ENCODE peak calls at places on chromosomes 5 and 9, in seven cellular contexts. One of them, this sample, is unnamed.

GRCh38 chr5:68465133-68465532 is 249.6 kb downstream of the PIK3R1 start:
- DNase-seq in lower leg skin: no peak
- DNase-seq in right lobe of liver: no peak
- DNase-seq in fibroblast of the aortic adventitia: no peak
- DNase-seq in heart right ventricle: no peak
- DNase-seq in MM.1S: no peak
- DNase-seq in H9: no peak
- DNase-seq in this sample: no peak

GRCh38 chr9:20872340-20872977 is 159.0 kb downstream of the HACD4 start:
- DNase-seq in lower leg skin: no peak
- DNase-seq in right lobe of liver: no peak
- DNase-seq in fibroblast of the aortic adventitia: peak
- DNase-seq in heart right ventricle: no peak
- DNase-seq in MM.1S: no peak
- DNase-seq in H9: no peak
- DNase-seq in this sample: no peak

GRCh38 chr9:14314424-14314928 is 535 bp upstream of the NFIB start:
- DNase-seq in lower leg skin: peak
- DNase-seq in right lobe of liver: peak
- DNase-seq in fibroblast of the aortic adventitia: peak
- DNase-seq in heart right ventricle: peak
- DNase-seq in MM.1S: peak
- DNase-seq in H9: peak
- DNase-seq in this sample: peak

GRCh38 chr9:80235752-80236151 is 664.0 kb downstream of the TLE4 start:
- DNase-seq in lower leg skin: no peak
- DNase-seq in right lobe of liver: no peak
- DNase-seq in fibroblast of the aortic adventitia: no peak
- DNase-seq in heart right ventricle: no peak
- DNase-seq in MM.1S: no peak
- DNase-seq in H9: no peak
- DNase-seq in this sample: no peak

GRCh38 chr5:177270653-177271052 is 32.9 kb downstream of the RAB24 start:
- DNase-seq in lower leg skin: no peak
- DNase-seq in right lobe of liver: no peak
- DNase-seq in fibroblast of the aortic adventitia: no peak
- DNase-seq in heart right ventricle: no peak
- DNase-seq in MM.1S: no peak
- DNase-seq in H9: no peak
- DNase-seq in this sample: no peak

GRCh38 chr5:102664946-102665345 is 90.2 kb upstream of the PAM start:
- DNase-seq in lower leg skin: no peak
- DNase-seq in right lobe of liver: no peak
- DNase-seq in fibroblast of the aortic adventitia: no peak
- DNase-seq in heart right ventricle: no peak
- DNase-seq in MM.1S: no peak
- DNase-seq in H9: no peak
- DNase-seq in this sample: no peak

GRCh38 chr5:126809932-126810331 is 33.0 kb downstream of the LMNB1 start:
- DNase-seq in lower leg skin: no peak
- DNase-seq in right lobe of liver: no peak
- DNase-seq in fibroblast of the aortic adventitia: no peak
- DNase-seq in heart right ventricle: no peak
- DNase-seq in MM.1S: no peak
- DNase-seq in H9: no peak
- DNase-seq in this sample: no peak

GRCh38 chr9:126386088-126386487 is 59.5 kb downstream of the MVB12B start:
- DNase-seq in lower leg skin: no peak
- DNase-seq in right lobe of liver: no peak
- DNase-seq in fibroblast of the aortic adventitia: no peak
- DNase-seq in heart right ventricle: no peak
- DNase-seq in MM.1S: no peak
- DNase-seq in H9: peak
- DNase-seq in this sample: no peak

GRCh38 chr9:87733273-87734054 is 7.5 kb downstream of the CTSL start:
- DNase-seq in lower leg skin: no peak
- DNase-seq in right lobe of liver: no peak
- DNase-seq in fibroblast of the aortic adventitia: no peak
- DNase-seq in heart right ventricle: no peak
- DNase-seq in MM.1S: no peak
- DNase-seq in H9: no peak
- DNase-seq in this sample: no peak

GRCh38 chr5:134041570-134042411 is 37.0 kb upstream of the VDAC1 start:
- DNase-seq in lower leg skin: no peak
- DNase-seq in right lobe of liver: no peak
- DNase-seq in fibroblast of the aortic adventitia: no peak
- DNase-seq in heart right ventricle: no peak
- DNase-seq in MM.1S: no peak
- DNase-seq in H9: no peak
- DNase-seq in this sample: peak

GRCh38 chr9:100352201-100352726 is 478 bp downstream of the TEX10 start:
- DNase-seq in lower leg skin: peak
- DNase-seq in right lobe of liver: peak
- DNase-seq in fibroblast of the aortic adventitia: peak
- DNase-seq in heart right ventricle: peak
- DNase-seq in MM.1S: peak
- DNase-seq in H9: peak
- DNase-seq in this sample: peak

GRCh38 chr5:115639377-115639776 is 13.5 kb upstream of the TMED7 start:
- DNase-seq in lower leg skin: no peak
- DNase-seq in right lobe of liver: no peak
- DNase-seq in fibroblast of the aortic adventitia: no peak
- DNase-seq in heart right ventricle: no peak
- DNase-seq in MM.1S: no peak
- DNase-seq in H9: no peak
- DNase-seq in this sample: no peak

GRCh38 chr5:58622884-58623871 is 40.3 kb downstream of the RAB3C start:
- DNase-seq in lower leg skin: no peak
- DNase-seq in right lobe of liver: no peak
- DNase-seq in fibroblast of the aortic adventitia: no peak
- DNase-seq in heart right ventricle: no peak
- DNase-seq in MM.1S: no peak
- DNase-seq in H9: no peak
- DNase-seq in this sample: no peak

GRCh38 chr5:179051784-179052183 is 8.4 kb upstream of the ZNF354C start:
- DNase-seq in lower leg skin: no peak
- DNase-seq in right lobe of liver: no peak
- DNase-seq in fibroblast of the aortic adventitia: no peak
- DNase-seq in heart right ventricle: no peak
- DNase-seq in MM.1S: no peak
- DNase-seq in H9: no peak
- DNase-seq in this sample: no peak

GRCh38 chr9:129702563-129702962 is 37.1 kb downstream of the PRRX2 start:
- DNase-seq in lower leg skin: peak
- DNase-seq in right lobe of liver: no peak
- DNase-seq in fibroblast of the aortic adventitia: peak
- DNase-seq in heart right ventricle: no peak
- DNase-seq in MM.1S: no peak
- DNase-seq in H9: no peak
- DNase-seq in this sample: no peak

GRCh38 chr5:169511708-169512107 is 71.9 kb upstream of the SPDL1 start:
- DNase-seq in lower leg skin: no peak
- DNase-seq in right lobe of liver: no peak
- DNase-seq in fibroblast of the aortic adventitia: no peak
- DNase-seq in heart right ventricle: no peak
- DNase-seq in MM.1S: no peak
- DNase-seq in H9: no peak
- DNase-seq in this sample: no peak
- TF ChIP-seq CTCF in lower leg skin: no peak
- TF ChIP-seq CTCF in right lobe of liver: no peak
- TF ChIP-seq CTCF in fibroblast of the aortic adventitia: peak
- TF ChIP-seq CTCF in heart right ventricle: no peak
- TF ChIP-seq CTCF in MM.1S: no peak
- TF ChIP-seq CTCF in H9: peak
- TF ChIP-seq CTCF in this sample: no peak

DNA sequence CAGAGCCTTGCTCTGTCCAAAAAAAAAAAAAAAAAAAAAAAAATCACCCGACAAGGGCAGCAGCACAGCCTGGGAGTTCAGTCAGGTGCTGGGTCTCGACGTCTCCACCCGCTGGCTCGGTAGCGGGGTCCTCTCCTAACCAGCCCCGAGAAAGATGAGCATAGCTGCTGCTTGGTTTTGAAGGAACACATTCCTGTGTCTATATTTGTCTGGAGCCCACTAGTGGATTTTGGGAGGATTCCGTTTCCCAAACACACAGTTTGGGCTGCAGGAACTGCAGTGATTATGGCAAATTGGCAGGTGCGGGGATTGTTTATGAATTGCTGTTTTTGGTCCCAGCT is 1.2 kb downstream of the OTULINL start:
- DNase-seq in lower leg skin: no peak
- DNase-seq in right lobe of liver: no peak
- DNase-seq in fibroblast of the aortic adventitia: peak
- DNase-seq in heart right ventricle: no peak
- DNase-seq in MM.1S: no peak
- DNase-seq in H9: no peak
- DNase-seq in this sample: no peak
- TF ChIP-seq CTCF in lower leg skin: no peak
- TF ChIP-seq CTCF in right lobe of liver: no peak
- TF ChIP-seq CTCF in fibroblast of the aortic adventitia: peak
- TF ChIP-seq CTCF in heart right ventricle: no peak
- TF ChIP-seq CTCF in MM.1S: no peak
- TF ChIP-seq CTCF in H9: no peak
- TF ChIP-seq CTCF in this sample: no peak

GRCh38 chr9:77177143-77177893 is at the start of gene VPS13A:
- DNase-seq in lower leg skin: peak
- DNase-seq in right lobe of liver: peak
- DNase-seq in fibroblast of the aortic adventitia: peak
- DNase-seq in heart right ventricle: peak
- DNase-seq in MM.1S: peak
- DNase-seq in H9: peak
- DNase-seq in this sample: peak
- TF ChIP-seq CTCF in lower leg skin: peak
- TF ChIP-seq CTCF in right lobe of liver: no peak
- TF ChIP-seq CTCF in fibroblast of the aortic adventitia: peak
- TF ChIP-seq CTCF in heart right ventricle: no peak
- TF ChIP-seq CTCF in MM.1S: peak
- TF ChIP-seq CTCF in H9: peak
- TF ChIP-seq CTCF in this sample: peak

DNA sequence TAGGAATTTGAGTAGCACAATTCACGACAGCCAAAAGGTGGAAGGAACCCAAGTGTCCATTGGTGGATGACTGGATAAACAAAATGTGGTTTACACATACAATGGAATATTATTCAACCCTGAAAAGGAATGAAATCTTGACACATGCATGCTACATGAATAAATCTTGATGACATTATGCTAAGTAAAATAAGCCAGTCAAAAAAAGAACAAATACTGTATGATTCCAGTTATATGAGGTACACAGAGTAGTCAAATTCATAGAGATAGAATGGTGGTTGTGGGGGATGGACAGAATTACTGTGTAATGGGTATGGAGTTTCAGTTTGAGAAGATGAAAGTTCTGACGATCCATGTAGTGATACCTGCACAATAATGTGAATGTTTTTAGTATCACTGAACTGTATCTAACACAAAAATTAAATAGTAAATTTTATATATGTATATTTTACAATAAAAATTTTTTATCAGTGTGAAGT is 117.7 kb upstream of the GNA14 start:
- DNase-seq in lower leg skin: no peak
- DNase-seq in right lobe of liver: no peak
- DNase-seq in fibroblast of the aortic adventitia: no peak
- DNase-seq in heart right ventricle: no peak
- DNase-seq in MM.1S: no peak
- DNase-seq in H9: no peak
- DNase-seq in this sample: no peak
- TF ChIP-seq CTCF in lower leg skin: no peak
- TF ChIP-seq CTCF in right lobe of liver: no peak
- TF ChIP-seq CTCF in fibroblast of the aortic adventitia: no peak
- TF ChIP-seq CTCF in heart right ventricle: no peak
- TF ChIP-seq CTCF in MM.1S: no peak
- TF ChIP-seq CTCF in H9: no peak
- TF ChIP-seq CTCF in this sample: no peak

DNA sequence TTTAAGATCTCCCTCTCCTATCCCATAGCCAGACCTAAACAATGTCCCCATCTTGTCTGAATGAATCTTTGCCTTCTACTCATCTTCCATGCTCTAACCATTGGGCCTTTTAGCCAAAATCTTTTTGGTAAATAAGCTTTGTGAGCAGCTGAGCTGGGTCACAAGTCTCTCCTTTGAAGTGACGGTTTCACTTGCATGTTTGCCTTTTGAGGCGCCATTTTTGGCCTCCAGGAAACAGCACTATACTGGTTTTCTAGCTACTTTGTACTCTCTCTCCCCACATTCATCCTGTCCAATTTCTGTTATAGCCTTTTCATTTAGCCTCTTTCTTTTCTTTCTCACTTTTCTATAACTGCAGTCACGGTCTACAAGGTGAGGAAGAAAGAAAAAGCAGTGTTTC is 195.5 kb upstream of the C9orf72 start:
- DNase-seq in lower leg skin: no peak
- DNase-seq in right lobe of liver: no peak
- DNase-seq in fibroblast of the aortic adventitia: no peak
- DNase-seq in heart right ventricle: no peak
- DNase-seq in MM.1S: peak
- DNase-seq in H9: no peak
- DNase-seq in this sample: no peak
- TF ChIP-seq CTCF in lower leg skin: no peak
- TF ChIP-seq CTCF in right lobe of liver: no peak
- TF ChIP-seq CTCF in fibroblast of the aortic adventitia: no peak
- TF ChIP-seq CTCF in heart right ventricle: no peak
- TF ChIP-seq CTCF in MM.1S: no peak
- TF ChIP-seq CTCF in H9: no peak
- TF ChIP-seq CTCF in this sample: no peak

DNA sequence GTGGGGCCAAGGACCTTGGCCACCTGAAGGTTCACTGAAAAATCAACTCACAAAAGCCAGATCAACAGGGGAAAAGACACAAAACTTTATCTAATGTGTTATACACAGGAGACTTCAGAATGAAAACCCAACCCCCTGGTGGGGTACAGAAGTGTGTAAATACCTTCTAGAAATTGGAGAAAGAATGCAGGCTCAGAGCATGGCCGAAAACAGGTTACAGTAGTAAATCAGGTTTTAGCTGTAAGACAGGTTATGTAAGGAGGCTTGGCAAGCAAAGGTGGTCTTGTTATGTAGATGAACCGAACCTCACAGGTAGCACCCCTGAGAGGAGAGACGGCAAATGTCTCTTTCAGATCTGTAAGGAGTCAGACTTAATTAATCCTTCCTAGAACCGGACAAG is 10.0 kb downstream of the CEMIP2 start:
- DNase-seq in lower leg skin: no peak
- DNase-seq in right lobe of liver: no peak
- DNase-seq in fibroblast of the aortic adventitia: no peak
- DNase-seq in heart right ventricle: no peak
- DNase-seq in MM.1S: no peak
- DNase-seq in H9: peak
- DNase-seq in this sample: no peak
- TF ChIP-seq CTCF in lower leg skin: no peak
- TF ChIP-seq CTCF in right lobe of liver: no peak
- TF ChIP-seq CTCF in fibroblast of the aortic adventitia: no peak
- TF ChIP-seq CTCF in heart right ventricle: no peak
- TF ChIP-seq CTCF in MM.1S: no peak
- TF ChIP-seq CTCF in H9: no peak
- TF ChIP-seq CTCF in this sample: no peak

This sample was measured in GM20000.